ENCODE peak calls at places on chromosomes 2 and 18, in six cellular contexts. F is fibroblast of the aortic adventitia; L is CD4-positive, alpha-beta memory T cell; R is EL; P is HT1080; S is HuH-7.5. J is an unnamed sample.

GRCh38 chr18:77622009-77622692 is 372.5 kb downstream of the GALR1 start:
- DNase-seq in F (no peak), L (peak), R (no peak), P (peak), S (no peak), J (no peak)

GRCh38 chr2:203225423-203226039 is 13.3 kb upstream of the CYP20A1 start:
- DNase-seq in F (peak), L (peak), R (peak), P (peak), S (no peak), J (peak)

GRCh38 chr2:233033672-233034071 is 1.2 kb downstream of the NEU2 start:
- DNase-seq in F (peak), L (no peak), R (peak), P (peak), S (no peak), J (no peak)

GRCh38 chr2:18149660-18150246 is 271.3 kb downstream of the KCNS3 start:
- DNase-seq in F (peak), L (no peak), R (peak), P (peak), S (peak), J (peak)

GRCh38 chr18:505483-506122 is 5.1 kb upstream of the COLEC12 start:
- DNase-seq in F (no peak), L (no peak), R (no peak), P (no peak), S (no peak), J (no peak)

GRCh38 chr18:303578-303977 is 35.7 kb upstream of the THOC1 start:
- DNase-seq in F (no peak), L (no peak), R (no peak), P (no peak), S (no peak), J (no peak)

GRCh38 chr2:54360055-54360792 is 95.9 kb upstream of the SPTBN1 start:
- DNase-seq in F (peak), L (no peak), R (peak), P (peak), S (no peak), J (peak)

GRCh38 chr2:191165190-191165643 is 14.4 kb upstream of the STAT4 start:
- DNase-seq in F (peak), L (peak), R (peak), P (peak), S (no peak), J (peak)

GRCh38 chr18:75393721-75394120 is 33.8 kb downstream of the SMIM21 start:
- DNase-seq in F (peak), L (no peak), R (no peak), P (no peak), S (no peak), J (no peak)

GRCh38 chr18:46830633-46831032 is 73.8 kb upstream of the ST8SIA5 start:
- DNase-seq in F (peak), L (no peak), R (no peak), P (no peak), S (no peak), J (peak)

GRCh38 chr18:24386680-24387079 is 10.9 kb downstream of the OSBPL1A start:
- DNase-seq in F (no peak), L (no peak), R (no peak), P (no peak), S (no peak), J (no peak)

GRCh38 chr2:127485051-127485693 is 41.1 kb downstream of the IWS1 start:
- DNase-seq in F (no peak), L (no peak), R (no peak), P (no peak), S (no peak), J (no peak)

GRCh38 chr18:23932385-23933067 is 82.0 kb upstream of the TTC39C start:
- DNase-seq in F (peak), L (no peak), R (peak), P (no peak), S (no peak), J (no peak)

GRCh38 chr2:85744055-85744454 is 9.7 kb upstream of the ATOH8 start:
- DNase-seq in F (no peak), L (no peak), R (no peak), P (no peak), S (no peak), J (no peak)

GRCh38 chr18:29172151-29173015 is 995.5 kb upstream of the CDH2 start:
- DNase-seq in F (peak), L (no peak), R (peak), P (no peak), S (no peak), J (no peak)

GRCh38 chr2:236162031-236162803 is 6.0 kb downstream of the GBX2 start:
- DNase-seq in F (no peak), L (no peak), R (no peak), P (no peak), S (peak), J (no peak)

GRCh38 chr2:67879586-67880290 is 183.1 kb downstream of the C1D start:
- DNase-seq in F (peak), L (no peak), R (peak), P (peak), S (no peak), J (peak)

GRCh38 chr2:77797088-77797487 is 274.9 kb upstream of the LRRTM4 start:
- DNase-seq in F (no peak), L (no peak), R (no peak), P (peak), S (no peak), J (no peak)

GRCh38 chr2:99481941-99482340 is 7.9 kb downstream of the REV1 start:
- DNase-seq in F (no peak), L (no peak), R (peak), P (peak), S (no peak), J (peak)

GRCh38 chr2:113282747-113283533 is 4.2 kb upstream of the PAX8 start:
- DNase-seq in F (no peak), L (no peak), R (peak), P (no peak), S (peak), J (peak)

GRCh38 chr18:59354731-59355130 is 4.3 kb downstream of the LMAN1 start:
- DNase-seq in F (peak), L (no peak), R (no peak), P (no peak), S (no peak), J (no peak)

GRCh38 chr2:68225119-68225632 is 27.2 kb downstream of the PPP3R1 start:
- DNase-seq in F (peak), L (peak), R (peak), P (peak), S (no peak), J (peak)

GRCh38 chr2:15939556-15939853 is 845 bp upstream of the MYCN start:
- DNase-seq in F (no peak), L (no peak), R (no peak), P (peak), S (peak), J (no peak)

GRCh38 chr18:79242246-79242645 is 153.5 kb upstream of the NFATC1 start:
- DNase-seq in F (no peak), L (no peak), R (no peak), P (no peak), S (no peak), J (no peak)

GRCh38 chr18:11761553-11761952 is 72.5 kb downstream of the GNAL start:
- DNase-seq in F (no peak), L (no peak), R (no peak), P (no peak), S (no peak), J (no peak)

GRCh38 chr2:218035463-218036100 is 32.8 kb upstream of the TNS1 start:
- DNase-seq in F (no peak), L (no peak), R (no peak), P (no peak), S (no peak), J (no peak)

GRCh38 chr2:16680294-16680693 is 14.7 kb upstream of the CYRIA start:
- DNase-seq in F (no peak), L (no peak), R (no peak), P (no peak), S (no peak), J (no peak)

GRCh38 chr18:51659781-51660180 is 462.3 kb upstream of the MEX3C start:
- DNase-seq in F (no peak), L (no peak), R (no peak), P (no peak), S (no peak), J (no peak)

GRCh38 chr2:98518106-98518505 is 73.4 kb downstream of the INPP4A start:
- DNase-seq in F (no peak), L (peak), R (no peak), P (no peak), S (peak), J (no peak)

GRCh38 chr2:20049631-20050030 is 1.8 kb downstream of the LAPTM4A start:
- DNase-seq in F (peak), L (no peak), R (peak), P (no peak), S (no peak), J (peak)

GRCh38 chr2:234869164-234869563 is 82.7 kb upstream of the SH3BP4 start:
- DNase-seq in F (no peak), L (no peak), R (no peak), P (no peak), S (no peak), J (no peak)

GRCh38 chr2:200744252-200744651 is 67.5 kb upstream of the BZW1 start:
- DNase-seq in F (peak), L (no peak), R (no peak), P (no peak), S (no peak), J (no peak)

GRCh38 chr2:1605659-1606400 is 138.5 kb downstream of the PXDN start:
- DNase-seq in F (peak), L (no peak), R (peak), P (no peak), S (no peak), J (peak)

GRCh38 chr2:106296182-106296815 is 102.2 kb upstream of the UXS1 start:
- DNase-seq in F (no peak), L (no peak), R (peak), P (no peak), S (no peak), J (no peak)

GRCh38 chr18:52288403-52289004 is 51.5 kb upstream of the DCC start:
- DNase-seq in F (no peak), L (no peak), R (no peak), P (no peak), S (no peak), J (peak)

GRCh38 chr18:36073676-36074075 is 6.3 kb upstream of the RPRD1A start:
- DNase-seq in F (no peak), L (no peak), R (no peak), P (no peak), S (no peak), J (no peak)

J was measured in cardiac fibroblast.